ENCODE peak calls at places on chromosome 6, in eight cellular contexts. One of them, this sample, is unnamed.

GRCh38 chr6:148855744-148856143 is 108.9 kb downstream of the UST start:
- DNase-seq in ovary: no peak
- DNase-seq in sigmoid colon: no peak
- DNase-seq in adrenal gland: no peak
- DNase-seq in gastrocnemius medialis: no peak
- DNase-seq in fibroblast of lung: no peak
- DNase-seq in HCT116: no peak
- DNase-seq in brain microvascular endothelial cell: no peak
- DNase-seq in this sample: no peak

GRCh38 chr6:159758031-159759001 is 3.5 kb upstream of the ACAT2 start:
- DNase-seq in adrenal gland: no peak
- DNase-seq in gastrocnemius medialis: no peak
- DNase-seq in ovary: no peak
- DNase-seq in sigmoid colon: no peak
- DNase-seq in fibroblast of lung: no peak
- DNase-seq in brain microvascular endothelial cell: peak
- DNase-seq in HCT116: peak
- DNase-seq in this sample: no peak

GRCh38 chr6:12714022-12714421 is 2.5 kb upstream of the PHACTR1 start:
- DNase-seq in ovary: no peak
- DNase-seq in brain microvascular endothelial cell: no peak
- DNase-seq in sigmoid colon: no peak
- DNase-seq in HCT116: no peak
- DNase-seq in adrenal gland: no peak
- DNase-seq in fibroblast of lung: no peak
- DNase-seq in gastrocnemius medialis: no peak
- DNase-seq in this sample: no peak

GRCh38 chr6:2396856-2397640 is 151.6 kb upstream of the GMDS start:
- DNase-seq in HCT116: no peak
- DNase-seq in fibroblast of lung: peak
- DNase-seq in ovary: no peak
- DNase-seq in gastrocnemius medialis: no peak
- DNase-seq in brain microvascular endothelial cell: peak
- DNase-seq in adrenal gland: peak
- DNase-seq in sigmoid colon: no peak
- DNase-seq in this sample: no peak

GRCh38 chr6:78605909-78606446 is 261.4 kb upstream of the IRAK1BP1 start:
- DNase-seq in gastrocnemius medialis: no peak
- DNase-seq in brain microvascular endothelial cell: peak
- DNase-seq in HCT116: no peak
- DNase-seq in sigmoid colon: no peak
- DNase-seq in adrenal gland: peak
- DNase-seq in fibroblast of lung: peak
- DNase-seq in ovary: no peak
- DNase-seq in this sample: peak

GRCh38 chr6:166007349-166008263 is 160.0 kb downstream of the TBXT start:
- DNase-seq in fibroblast of lung: peak
- DNase-seq in sigmoid colon: peak
- DNase-seq in gastrocnemius medialis: no peak
- DNase-seq in HCT116: no peak
- DNase-seq in adrenal gland: peak
- DNase-seq in brain microvascular endothelial cell: peak
- DNase-seq in ovary: peak
- DNase-seq in this sample: no peak

GRCh38 chr6:113187671-113188070 is 669.5 kb upstream of the MARCKS start:
- DNase-seq in fibroblast of lung: peak
- DNase-seq in gastrocnemius medialis: no peak
- DNase-seq in brain microvascular endothelial cell: no peak
- DNase-seq in HCT116: no peak
- DNase-seq in adrenal gland: no peak
- DNase-seq in ovary: no peak
- DNase-seq in sigmoid colon: no peak
- DNase-seq in this sample: no peak

GRCh38 chr6:93183513-93183912 is 235.8 kb downstream of the EPHA7 start:
- DNase-seq in gastrocnemius medialis: no peak
- DNase-seq in HCT116: no peak
- DNase-seq in adrenal gland: no peak
- DNase-seq in sigmoid colon: no peak
- DNase-seq in ovary: no peak
- DNase-seq in fibroblast of lung: no peak
- DNase-seq in brain microvascular endothelial cell: no peak
- DNase-seq in this sample: no peak

GRCh38 chr6:3385660-3386151 is 71.1 kb downstream of the SLC22A23 start:
- DNase-seq in sigmoid colon: peak
- DNase-seq in HCT116: peak
- DNase-seq in ovary: no peak
- DNase-seq in brain microvascular endothelial cell: no peak
- DNase-seq in fibroblast of lung: no peak
- DNase-seq in adrenal gland: no peak
- DNase-seq in gastrocnemius medialis: peak
- DNase-seq in this sample: no peak

GRCh38 chr6:17038316-17038715 is 63.5 kb upstream of the STMND1 start:
- DNase-seq in gastrocnemius medialis: no peak
- DNase-seq in fibroblast of lung: peak
- DNase-seq in brain microvascular endothelial cell: no peak
- DNase-seq in ovary: no peak
- DNase-seq in sigmoid colon: no peak
- DNase-seq in adrenal gland: no peak
- DNase-seq in HCT116: no peak
- DNase-seq in this sample: no peak

GRCh38 chr6:17045581-17046322 is 56.1 kb upstream of the STMND1 start:
- DNase-seq in fibroblast of lung: peak
- DNase-seq in sigmoid colon: no peak
- DNase-seq in brain microvascular endothelial cell: peak
- DNase-seq in HCT116: no peak
- DNase-seq in adrenal gland: no peak
- DNase-seq in gastrocnemius medialis: no peak
- DNase-seq in ovary: no peak
- DNase-seq in this sample: peak

GRCh38 chr6:17043148-17043522 is 58.7 kb upstream of the STMND1 start:
- DNase-seq in gastrocnemius medialis: no peak
- DNase-seq in sigmoid colon: no peak
- DNase-seq in fibroblast of lung: no peak
- DNase-seq in brain microvascular endothelial cell: no peak
- DNase-seq in adrenal gland: no peak
- DNase-seq in ovary: no peak
- DNase-seq in HCT116: no peak
- DNase-seq in this sample: no peak

GRCh38 chr6:17039266-17039665 is 62.6 kb upstream of the STMND1 start:
- DNase-seq in gastrocnemius medialis: no peak
- DNase-seq in HCT116: no peak
- DNase-seq in adrenal gland: no peak
- DNase-seq in fibroblast of lung: no peak
- DNase-seq in brain microvascular endothelial cell: no peak
- DNase-seq in sigmoid colon: no peak
- DNase-seq in ovary: no peak
- DNase-seq in this sample: no peak

GRCh38 chr6:17042422-17043147 is 59.3 kb upstream of the STMND1 start:
- DNase-seq in adrenal gland: peak
- DNase-seq in sigmoid colon: no peak
- DNase-seq in HCT116: peak
- DNase-seq in ovary: no peak
- DNase-seq in brain microvascular endothelial cell: peak
- DNase-seq in gastrocnemius medialis: no peak
- DNase-seq in fibroblast of lung: peak
- DNase-seq in this sample: no peak
- TF ChIP-seq CTCF in adrenal gland: no peak
- TF ChIP-seq CTCF in sigmoid colon: no peak
- TF ChIP-seq CTCF in HCT116: peak
- TF ChIP-seq CTCF in ovary: no peak
- TF ChIP-seq CTCF in brain microvascular endothelial cell: peak
- TF ChIP-seq CTCF in gastrocnemius medialis: no peak
- TF ChIP-seq CTCF in fibroblast of lung: peak
- TF ChIP-seq CTCF in this sample: peak

DNA sequence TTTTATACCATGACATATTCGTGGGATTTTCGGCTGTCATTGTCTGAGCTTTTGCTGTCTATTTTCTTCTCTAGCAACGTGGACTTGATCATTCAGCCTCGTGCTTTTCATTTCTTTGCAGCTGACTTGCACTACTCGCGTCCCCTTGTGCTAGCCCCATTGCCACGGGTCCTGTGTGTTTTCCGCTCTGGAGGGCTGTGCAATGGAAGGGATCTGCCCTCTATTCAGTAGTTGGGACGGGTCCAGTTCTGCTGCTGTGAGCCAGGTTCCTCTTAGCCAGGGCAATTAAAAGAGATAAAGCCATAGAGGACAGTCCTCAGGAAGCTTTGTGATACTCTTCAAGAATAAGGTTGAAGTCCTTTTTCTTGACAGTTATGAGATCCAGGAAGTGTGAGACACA is 17.6 kb downstream of the NEDD9 start:
- DNase-seq in HCT116: no peak
- DNase-seq in ovary: no peak
- DNase-seq in sigmoid colon: no peak
- DNase-seq in gastrocnemius medialis: no peak
- DNase-seq in fibroblast of lung: no peak
- DNase-seq in brain microvascular endothelial cell: no peak
- DNase-seq in adrenal gland: no peak
- DNase-seq in this sample: no peak
- H3K4me3 ChIP-seq in HCT116: no peak
- H3K4me3 ChIP-seq in ovary: no peak
- H3K4me3 ChIP-seq in sigmoid colon: no peak
- H3K4me3 ChIP-seq in gastrocnemius medialis: no peak
- H3K4me3 ChIP-seq in fibroblast of lung: no peak
- H3K4me3 ChIP-seq in brain microvascular endothelial cell: no peak
- H3K4me3 ChIP-seq in adrenal gland: no peak
- H3K4me3 ChIP-seq in this sample: no peak

GRCh38 chr6:68958327-68958726 is 323.2 kb downstream of the ADGRB3 start:
- DNase-seq in sigmoid colon: no peak
- DNase-seq in adrenal gland: no peak
- DNase-seq in HCT116: no peak
- DNase-seq in ovary: no peak
- DNase-seq in gastrocnemius medialis: no peak
- DNase-seq in brain microvascular endothelial cell: no peak
- DNase-seq in fibroblast of lung: peak
- DNase-seq in this sample: no peak
- TF ChIP-seq CTCF in sigmoid colon: no peak
- TF ChIP-seq CTCF in adrenal gland: peak
- TF ChIP-seq CTCF in HCT116: no peak
- TF ChIP-seq CTCF in ovary: no peak
- TF ChIP-seq CTCF in gastrocnemius medialis: no peak
- TF ChIP-seq CTCF in brain microvascular endothelial cell: peak
- TF ChIP-seq CTCF in fibroblast of lung: peak
- TF ChIP-seq CTCF in this sample: no peak

DNA sequence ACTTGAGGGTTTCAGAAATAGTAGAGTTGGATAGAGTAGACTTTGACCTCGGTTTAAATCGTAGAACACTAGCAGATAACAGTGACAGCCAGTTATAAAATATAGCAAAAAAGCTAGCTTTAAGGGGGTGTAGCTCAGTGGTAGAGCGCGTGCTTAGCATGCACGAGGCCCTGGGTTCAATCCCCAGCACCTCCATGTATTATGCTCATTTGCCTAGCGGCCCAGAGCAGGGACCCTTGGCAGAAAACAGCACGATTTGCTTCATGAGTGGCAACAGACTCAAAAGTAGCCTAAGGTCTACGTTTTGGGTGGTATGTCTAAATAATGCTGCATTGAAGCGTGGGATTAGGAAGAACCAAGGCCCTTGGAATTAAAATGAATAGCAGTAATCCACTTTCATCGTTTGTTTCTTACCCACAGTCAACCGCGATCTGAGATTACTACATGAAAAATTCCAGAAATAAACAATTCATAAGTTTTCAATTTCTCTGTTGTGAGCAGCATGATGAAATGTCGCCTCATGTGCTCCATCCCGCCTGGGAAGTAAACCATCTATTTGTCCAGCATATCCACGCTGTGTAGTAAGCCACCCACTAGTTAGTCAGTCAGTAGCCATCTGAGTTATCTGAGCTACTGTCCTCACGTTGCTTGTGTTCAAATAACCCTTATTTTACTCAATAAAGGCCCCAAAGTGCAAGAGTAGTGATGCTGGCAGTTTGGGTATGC is 184.9 kb downstream of the GPX5 start:
- DNase-seq in adrenal gland: no peak
- DNase-seq in gastrocnemius medialis: no peak
- DNase-seq in brain microvascular endothelial cell: peak
- DNase-seq in ovary: no peak
- DNase-seq in fibroblast of lung: peak
- DNase-seq in HCT116: no peak
- DNase-seq in sigmoid colon: no peak
- DNase-seq in this sample: no peak
- H3K4me3 ChIP-seq in adrenal gland: no peak
- H3K4me3 ChIP-seq in gastrocnemius medialis: no peak
- H3K4me3 ChIP-seq in brain microvascular endothelial cell: peak
- H3K4me3 ChIP-seq in ovary: no peak
- H3K4me3 ChIP-seq in fibroblast of lung: no peak
- H3K4me3 ChIP-seq in HCT116: no peak
- H3K4me3 ChIP-seq in sigmoid colon: no peak
- H3K4me3 ChIP-seq in this sample: no peak

GRCh38 chr6:110317189-110317588 is 41.0 kb downstream of the METTL24 start:
- DNase-seq in HCT116: no peak
- DNase-seq in adrenal gland: no peak
- DNase-seq in brain microvascular endothelial cell: no peak
- DNase-seq in gastrocnemius medialis: no peak
- DNase-seq in sigmoid colon: no peak
- DNase-seq in ovary: no peak
- DNase-seq in fibroblast of lung: no peak
- DNase-seq in this sample: no peak
- TF ChIP-seq CTCF in HCT116: no peak
- TF ChIP-seq CTCF in adrenal gland: no peak
- TF ChIP-seq CTCF in brain microvascular endothelial cell: no peak
- TF ChIP-seq CTCF in gastrocnemius medialis: no peak
- TF ChIP-seq CTCF in sigmoid colon: no peak
- TF ChIP-seq CTCF in ovary: no peak
- TF ChIP-seq CTCF in fibroblast of lung: no peak
- TF ChIP-seq CTCF in this sample: no peak

GRCh38 chr6:156963712-156964700 is 186.8 kb downstream of the ARID1B start:
- DNase-seq in adrenal gland: peak
- DNase-seq in HCT116: no peak
- DNase-seq in ovary: no peak
- DNase-seq in fibroblast of lung: peak
- DNase-seq in sigmoid colon: no peak
- DNase-seq in brain microvascular endothelial cell: peak
- DNase-seq in gastrocnemius medialis: peak
- DNase-seq in this sample: no peak
- H3K4me3 ChIP-seq in adrenal gland: no peak
- H3K4me3 ChIP-seq in HCT116: no peak
- H3K4me3 ChIP-seq in ovary: no peak
- H3K4me3 ChIP-seq in fibroblast of lung: peak
- H3K4me3 ChIP-seq in sigmoid colon: peak
- H3K4me3 ChIP-seq in brain microvascular endothelial cell: peak
- H3K4me3 ChIP-seq in gastrocnemius medialis: no peak
- H3K4me3 ChIP-seq in this sample: peak

DNA sequence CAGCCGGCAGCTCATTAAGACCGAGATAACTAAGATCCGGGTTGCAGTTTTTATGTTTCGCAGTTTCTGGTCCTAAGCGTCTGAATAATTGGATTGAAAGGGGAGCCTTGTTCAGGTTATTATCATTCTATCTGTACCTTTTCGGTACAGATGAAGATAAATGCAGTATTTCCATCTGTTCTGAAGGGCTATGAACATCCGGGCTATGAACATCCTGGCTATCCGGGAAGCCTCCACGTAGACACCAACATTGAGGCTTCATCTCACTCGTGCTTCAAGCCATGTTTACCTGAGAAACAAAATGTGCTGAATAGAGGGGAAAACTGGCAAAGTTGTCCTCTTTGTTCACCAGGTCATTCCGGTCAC is 399 bp upstream of the REPS1 start:
- DNase-seq in ovary: no peak
- DNase-seq in fibroblast of lung: peak
- DNase-seq in brain microvascular endothelial cell: no peak
- DNase-seq in HCT116: no peak
- DNase-seq in gastrocnemius medialis: no peak
- DNase-seq in sigmoid colon: no peak
- DNase-seq in adrenal gland: no peak
- DNase-seq in this sample: no peak
- TF ChIP-seq CTCF in ovary: no peak
- TF ChIP-seq CTCF in fibroblast of lung: no peak
- TF ChIP-seq CTCF in brain microvascular endothelial cell: no peak
- TF ChIP-seq CTCF in HCT116: no peak
- TF ChIP-seq CTCF in gastrocnemius medialis: peak
- TF ChIP-seq CTCF in sigmoid colon: no peak
- TF ChIP-seq CTCF in adrenal gland: peak
- TF ChIP-seq CTCF in this sample: no peak